ENCODE peak calls at places on chromosome 10, in four cellular contexts. Z, T, W and L are unnamed samples.
A peak's percentile ranks its signal among the peaks of the same experiment; 100 is the strongest.

GRCh38 chr10:113030453-113030852 is 80.4 kb downstream of the TCF7L2 start:
- DNase-seq in Z (no peak), T (no peak), W (no peak), L (no peak)

GRCh38 chr10:124145109-124145860 is 51.9 kb upstream of the CHST15 start:
- DNase-seq in W (no peak), T (no peak), Z (peak; percentile 84), L (no peak)

GRCh38 chr10:124291009-124291671 is 127.6 kb downstream of the OAT start:
- DNase-seq in W (no peak), T (no peak), Z (peak; percentile 58), L (no peak)

GRCh38 chr10:76428541-76429330 is 997.3 kb downstream of the LRMDA start:
- DNase-seq in Z (no peak), W (no peak), T (peak; percentile 92), L (no peak)

GRCh38 chr10:35271086-35271834 is 65.0 kb upstream of the CCNY start:
- DNase-seq in Z (no peak), W (peak; percentile 26), T (peak; percentile 49), L (no peak)

GRCh38 chr10:123502983-123503382 is 163.2 kb upstream of the GPR26 start:
- DNase-seq in W (no peak), Z (no peak), T (no peak), L (no peak)

GRCh38 chr10:10677479-10677878 is 340.2 kb upstream of the CELF2 start:
- DNase-seq in Z (peak; percentile 28), W (peak; percentile 38), T (peak; percentile 16), L (peak; percentile 10)

GRCh38 chr10:121485443-121486139 is 112.7 kb downstream of the FGFR2 start:
- DNase-seq in W (no peak), T (no peak), Z (no peak), L (no peak)

GRCh38 chr10:126191192-126191591 is 197.1 kb downstream of the ADAM12 start:
- DNase-seq in T (no peak), W (no peak), Z (no peak), L (no peak)

GRCh38 chr10:68543004-68543918 is 15.9 kb upstream of the SLC25A16 start:
- DNase-seq in T (peak; percentile 73), Z (no peak), W (no peak), L (no peak)

GRCh38 chr10:124650820-124651401 is 93.3 kb downstream of the FAM53B start:
- DNase-seq in Z (no peak), T (no peak), W (no peak), L (no peak)

GRCh38 chr10:29585488-29585976 is 49.2 kb downstream of the SVIL start:
- DNase-seq in T (no peak), Z (no peak), W (peak; percentile 23), L (no peak)

GRCh38 chr10:89332092-89332633 is 4.4 kb downstream of the IFIT3 start:
- DNase-seq in W (no peak), T (peak; percentile 47), Z (peak; percentile 2), L (no peak)

GRCh38 chr10:15146366-15146765 is 22.1 kb downstream of the NMT2 start:
- DNase-seq in Z (no peak), T (no peak), W (no peak), L (no peak)

GRCh38 chr10:29669149-29669548 is 34.4 kb upstream of the SVIL start:
- DNase-seq in T (no peak), Z (no peak), W (no peak), L (no peak)

GRCh38 chr10:94546616-94547175 is 1.1 kb downstream of the HELLS start:
- DNase-seq in W (no peak), T (peak; percentile 19), Z (no peak), L (peak; percentile 15)

GRCh38 chr10:87961314-87961713 is 97.9 kb downstream of the PTEN start:
- DNase-seq in W (no peak), T (peak; percentile 42), Z (no peak), L (no peak)

GRCh38 chr10:26555719-26556368 is 117.7 kb downstream of the APBB1IP start:
- DNase-seq in Z (peak; percentile 92), T (peak; percentile 72), W (no peak), L (no peak)

GRCh38 chr10:77350711-77351119 is 286.9 kb downstream of the KCNMA1 start:
- DNase-seq in T (peak; percentile 92), W (no peak), Z (no peak), L (peak; percentile 19)

GRCh38 chr10:58017719-58018367 is 249.9 kb downstream of the IPMK start:
- DNase-seq in T (peak; percentile 30), W (no peak), Z (no peak), L (no peak)

GRCh38 chr10:108735380-108735779 is 1187.9 kb downstream of the XPNPEP1 start:
- DNase-seq in Z (no peak), W (no peak), T (peak; percentile 52), L (no peak)

GRCh38 chr10:7410800-7411670 is at the start of gene SFMBT2:
- DNase-seq in T (peak; percentile 82), Z (peak; percentile 73), W (peak; percentile 76), L (peak; percentile 92)

GRCh38 chr10:3265081-3265480 is 92.5 kb upstream of the PITRM1 start:
- DNase-seq in Z (no peak), T (no peak), W (no peak), L (peak; percentile 38)

GRCh38 chr10:113576853-113577252 is 24.0 kb downstream of the HABP2 start:
- DNase-seq in W (peak; percentile 74), Z (no peak), T (peak; percentile 21), L (no peak)

GRCh38 chr10:68598978-68599753 is 39.0 kb downstream of the TET1 start:
- DNase-seq in Z (no peak), W (peak; percentile 25), T (no peak), L (peak; percentile 58)

GRCh38 chr10:2760736-2761135 is 306.6 kb upstream of the PFKP start:
- DNase-seq in T (peak; percentile 51), W (no peak), Z (no peak), L (no peak)

GRCh38 chr10:58570979-58571378 is 58.3 kb downstream of the BICC1 start:
- DNase-seq in Z (no peak), T (no peak), W (no peak), L (no peak)

GRCh38 chr10:112712536-112712935 is 237.5 kb upstream of the TCF7L2 start:
- DNase-seq in Z (no peak), T (no peak), W (no peak), L (no peak)

GRCh38 chr10:125468273-125468672 is 214.7 kb downstream of the TEX36 start:
- DNase-seq in W (no peak), T (no peak), Z (no peak), L (no peak)

GRCh38 chr10:27158421-27158820 is 3.3 kb downstream of the MASTL start:
- DNase-seq in W (no peak), T (peak; percentile 11), Z (no peak), L (no peak)

GRCh38 chr10:12351447-12351846 is 2.1 kb downstream of the CAMK1D start:
- DNase-seq in T (no peak), Z (no peak), W (peak; percentile 23), L (no peak)

GRCh38 chr10:105727131-105727530 is 1086.0 kb downstream of the SORCS3 start:
- DNase-seq in Z (no peak), T (no peak), W (no peak), L (no peak)

GRCh38 chr10:21181451-21181850 is 284.3 kb upstream of the NEBL start:
- DNase-seq in T (no peak), W (no peak), Z (no peak), L (no peak)

GRCh38 chr10:120732643-120733313 is 118.4 kb upstream of the WDR11 start:
- DNase-seq in W (no peak), Z (no peak), T (no peak), L (no peak)